ENCODE peak calls at places on chromosomes 6 and 20, in six cellular contexts. One of them, this sample, is unnamed. For H3K4me1, the result is how much of the 10 kb centered on the place peaks cover.

GRCh38 chr6:28742668-28743270 is 181.0 kb downstream of the TRIM27 start:
- DNase-seq in spleen: no peak
- DNase-seq in tibial nerve: no peak
- DNase-seq in upper lobe of left lung: no peak
- DNase-seq in stomach: no peak
- DNase-seq in gastrocnemius medialis: no peak
- DNase-seq in this sample: no peak

GRCh38 chr6:163943647-163944395 is 529.3 kb downstream of the QKI start:
- DNase-seq in spleen: peak
- DNase-seq in tibial nerve: no peak
- DNase-seq in upper lobe of left lung: no peak
- DNase-seq in stomach: no peak
- DNase-seq in gastrocnemius medialis: no peak
- DNase-seq in this sample: no peak

GRCh38 chr20:58228103-58228483 is 360 bp downstream of the ANKRD60 start:
- DNase-seq in spleen: no peak
- DNase-seq in tibial nerve: no peak
- DNase-seq in upper lobe of left lung: no peak
- DNase-seq in stomach: no peak
- DNase-seq in gastrocnemius medialis: no peak
- DNase-seq in this sample: no peak

GRCh38 chr6:137867685-137868509 is 838 bp downstream of the TNFAIP3 start:
- DNase-seq in spleen: peak
- DNase-seq in tibial nerve: no peak
- DNase-seq in upper lobe of left lung: peak
- DNase-seq in stomach: peak
- DNase-seq in gastrocnemius medialis: no peak
- DNase-seq in this sample: peak

GRCh38 chr6:116370328-116370716 is 425 bp upstream of the DSE start:
- DNase-seq in spleen: no peak
- DNase-seq in tibial nerve: no peak
- DNase-seq in upper lobe of left lung: no peak
- DNase-seq in stomach: no peak
- DNase-seq in gastrocnemius medialis: no peak
- DNase-seq in this sample: no peak

GRCh38 chr6:6919173-6919572 is 188.6 kb upstream of the RREB1 start:
- DNase-seq in spleen: no peak
- DNase-seq in tibial nerve: no peak
- DNase-seq in upper lobe of left lung: no peak
- DNase-seq in stomach: no peak
- DNase-seq in gastrocnemius medialis: no peak
- DNase-seq in this sample: no peak

GRCh38 chr20:50980851-50981713 is 22.5 kb downstream of the MOCS3 start:
- DNase-seq in spleen: peak
- DNase-seq in tibial nerve: peak
- DNase-seq in upper lobe of left lung: peak
- DNase-seq in stomach: peak
- DNase-seq in gastrocnemius medialis: no peak
- DNase-seq in this sample: peak

GRCh38 chr6:22448311-22448711 is 121.1 kb upstream of the HDGFL1 start:
- DNase-seq in spleen: no peak
- DNase-seq in tibial nerve: no peak
- DNase-seq in upper lobe of left lung: no peak
- DNase-seq in stomach: no peak
- DNase-seq in gastrocnemius medialis: no peak
- DNase-seq in this sample: no peak

GRCh38 chr20:14259691-14260090 is 77.7 kb downstream of the FLRT3 start:
- DNase-seq in spleen: no peak
- DNase-seq in tibial nerve: no peak
- DNase-seq in upper lobe of left lung: no peak
- DNase-seq in stomach: no peak
- DNase-seq in gastrocnemius medialis: no peak
- DNase-seq in this sample: no peak

GRCh38 chr6:166588691-166589333 is 2.3 kb upstream of the RAMACL start:
- DNase-seq in spleen: peak
- DNase-seq in tibial nerve: no peak
- DNase-seq in upper lobe of left lung: no peak
- DNase-seq in stomach: no peak
- DNase-seq in gastrocnemius medialis: no peak
- DNase-seq in this sample: no peak

GRCh38 chr20:10453241-10453640 is 18.1 kb downstream of the SLX4IP start:
- DNase-seq in spleen: peak
- DNase-seq in tibial nerve: no peak
- DNase-seq in upper lobe of left lung: no peak
- DNase-seq in stomach: no peak
- DNase-seq in gastrocnemius medialis: no peak
- DNase-seq in this sample: no peak

GRCh38 chr20:33693741-33694645 is 7.8 kb upstream of the E2F1 start:
- DNase-seq in spleen: no peak
- DNase-seq in tibial nerve: no peak
- DNase-seq in upper lobe of left lung: peak
- DNase-seq in stomach: no peak
- DNase-seq in gastrocnemius medialis: no peak
- DNase-seq in this sample: no peak

GRCh38 chr6:82237013-82237412 is 10.5 kb downstream of the IBTK start:
- DNase-seq in spleen: no peak
- DNase-seq in tibial nerve: no peak
- DNase-seq in upper lobe of left lung: no peak
- DNase-seq in stomach: no peak
- DNase-seq in gastrocnemius medialis: no peak
- DNase-seq in this sample: no peak

GRCh38 chr6:37699138-37699766 is 1.6 kb upstream of the MDGA1 start:
- DNase-seq in spleen: no peak
- DNase-seq in tibial nerve: no peak
- DNase-seq in upper lobe of left lung: peak
- DNase-seq in stomach: peak
- DNase-seq in gastrocnemius medialis: no peak
- DNase-seq in this sample: peak

GRCh38 chr6:88650029-88650619 is 313.3 kb downstream of the RNGTT start:
- DNase-seq in spleen: no peak
- DNase-seq in tibial nerve: no peak
- DNase-seq in upper lobe of left lung: no peak
- DNase-seq in stomach: no peak
- DNase-seq in gastrocnemius medialis: no peak
- DNase-seq in this sample: no peak

GRCh38 chr6:30091577-30092381 is 16.2 kb upstream of the RNF39 start:
- DNase-seq in spleen: no peak
- DNase-seq in tibial nerve: no peak
- DNase-seq in upper lobe of left lung: no peak
- DNase-seq in stomach: no peak
- DNase-seq in gastrocnemius medialis: no peak
- DNase-seq in this sample: no peak

GRCh38 chr6:112044196-112044595 is 9.7 kb upstream of the CCN6 start:
- DNase-seq in spleen: no peak
- DNase-seq in tibial nerve: no peak
- DNase-seq in upper lobe of left lung: no peak
- DNase-seq in stomach: no peak
- DNase-seq in gastrocnemius medialis: no peak
- DNase-seq in this sample: no peak

GRCh38 chr6:43509984-43510826 is at the start of gene LRRC73:
- DNase-seq in spleen: peak
- DNase-seq in tibial nerve: peak
- DNase-seq in upper lobe of left lung: peak
- DNase-seq in stomach: peak
- DNase-seq in gastrocnemius medialis: peak
- DNase-seq in this sample: peak

GRCh38 chr20:50251992-50252491 is 61.4 kb downstream of the CEBPB start:
- DNase-seq in spleen: no peak
- DNase-seq in tibial nerve: no peak
- DNase-seq in upper lobe of left lung: no peak
- DNase-seq in stomach: no peak
- DNase-seq in gastrocnemius medialis: no peak
- DNase-seq in this sample: no peak

GRCh38 chr6:73798592-73798991 is 102.6 kb downstream of the CD109 start:
- DNase-seq in spleen: no peak
- DNase-seq in tibial nerve: peak
- DNase-seq in upper lobe of left lung: no peak
- DNase-seq in stomach: no peak
- DNase-seq in gastrocnemius medialis: peak
- DNase-seq in this sample: no peak

GRCh38 chr20:16388731-16389130 is 184.5 kb downstream of the KIF16B start:
- DNase-seq in spleen: no peak
- DNase-seq in tibial nerve: no peak
- DNase-seq in upper lobe of left lung: no peak
- DNase-seq in stomach: no peak
- DNase-seq in gastrocnemius medialis: no peak
- DNase-seq in this sample: no peak

DNA sequence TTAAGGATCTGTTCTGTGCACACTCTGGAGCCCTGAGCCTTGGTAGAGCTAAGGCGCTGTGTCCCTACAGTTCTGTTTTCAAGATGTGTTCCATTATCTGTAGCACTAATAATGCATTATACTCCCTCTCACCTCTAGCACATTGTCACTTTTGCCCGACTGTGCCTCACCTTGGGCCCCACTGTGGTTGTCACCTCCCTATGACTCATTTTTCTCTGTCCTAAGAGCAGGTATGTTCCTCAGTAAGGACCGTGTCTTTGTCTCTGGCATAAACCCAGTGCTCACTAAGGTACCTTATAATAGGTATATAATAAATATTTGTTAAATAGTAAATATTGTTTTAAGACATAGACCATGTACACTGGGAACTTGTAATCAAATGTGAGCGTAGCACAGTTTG is 942.5 kb upstream of the CITED2 start:
- DNase-seq in spleen: no peak
- DNase-seq in tibial nerve: no peak
- DNase-seq in upper lobe of left lung: no peak
- DNase-seq in stomach: no peak
- DNase-seq in gastrocnemius medialis: no peak
- DNase-seq in this sample: no peak
- H3K4me1 ChIP-seq in spleen: under half
- H3K4me1 ChIP-seq in tibial nerve: under half
- H3K4me1 ChIP-seq in upper lobe of left lung: under half
- H3K4me1 ChIP-seq in stomach: under half
- H3K4me1 ChIP-seq in gastrocnemius medialis: under half
- H3K4me1 ChIP-seq in this sample: under half

DNA sequence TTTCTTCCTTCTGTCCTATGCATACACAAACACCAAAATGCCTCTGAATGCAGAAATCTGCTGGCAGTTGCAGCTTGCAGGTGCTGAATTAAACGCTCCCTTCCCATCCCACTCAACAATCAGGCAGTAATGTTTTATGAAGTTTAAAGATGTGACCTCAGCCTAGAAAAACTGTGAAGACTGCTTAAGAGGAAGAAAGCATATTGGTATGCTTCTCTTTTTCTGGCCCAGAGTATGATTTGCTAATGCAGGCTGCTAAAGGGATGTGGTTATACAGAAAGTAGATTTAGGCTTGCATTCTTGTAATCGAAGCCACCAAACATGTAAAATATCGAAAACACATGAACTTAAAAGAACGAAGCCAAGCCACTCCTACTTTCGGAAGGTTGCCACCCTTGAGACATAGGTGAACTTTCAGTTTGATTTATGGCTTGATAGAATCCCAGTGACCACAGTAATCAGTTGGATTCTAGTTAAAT is 40.8 kb downstream of the MAP3K5 start:
- DNase-seq in spleen: no peak
- DNase-seq in tibial nerve: no peak
- DNase-seq in upper lobe of left lung: no peak
- DNase-seq in stomach: no peak
- DNase-seq in gastrocnemius medialis: no peak
- DNase-seq in this sample: no peak
- H3K27ac ChIP-seq in spleen: peak
- H3K27ac ChIP-seq in tibial nerve: peak
- H3K27ac ChIP-seq in upper lobe of left lung: no peak
- H3K27ac ChIP-seq in stomach: peak
- H3K27ac ChIP-seq in gastrocnemius medialis: no peak
- H3K27ac ChIP-seq in this sample: peak

GRCh38 chr20:2088904-2089303 is 12.7 kb upstream of the STK35 start:
- DNase-seq in spleen: no peak
- DNase-seq in tibial nerve: no peak
- DNase-seq in upper lobe of left lung: no peak
- DNase-seq in stomach: no peak
- DNase-seq in gastrocnemius medialis: no peak
- DNase-seq in this sample: no peak

GRCh38 chr20:2093883-2094282 is 7.7 kb upstream of the STK35 start:
- DNase-seq in spleen: no peak
- DNase-seq in tibial nerve: no peak
- DNase-seq in upper lobe of left lung: no peak
- DNase-seq in stomach: no peak
- DNase-seq in gastrocnemius medialis: no peak
- DNase-seq in this sample: no peak

GRCh38 chr20:2089447-2089846 is 12.2 kb upstream of the STK35 start:
- DNase-seq in spleen: no peak
- DNase-seq in tibial nerve: no peak
- DNase-seq in upper lobe of left lung: no peak
- DNase-seq in stomach: no peak
- DNase-seq in gastrocnemius medialis: no peak
- DNase-seq in this sample: no peak

DNA sequence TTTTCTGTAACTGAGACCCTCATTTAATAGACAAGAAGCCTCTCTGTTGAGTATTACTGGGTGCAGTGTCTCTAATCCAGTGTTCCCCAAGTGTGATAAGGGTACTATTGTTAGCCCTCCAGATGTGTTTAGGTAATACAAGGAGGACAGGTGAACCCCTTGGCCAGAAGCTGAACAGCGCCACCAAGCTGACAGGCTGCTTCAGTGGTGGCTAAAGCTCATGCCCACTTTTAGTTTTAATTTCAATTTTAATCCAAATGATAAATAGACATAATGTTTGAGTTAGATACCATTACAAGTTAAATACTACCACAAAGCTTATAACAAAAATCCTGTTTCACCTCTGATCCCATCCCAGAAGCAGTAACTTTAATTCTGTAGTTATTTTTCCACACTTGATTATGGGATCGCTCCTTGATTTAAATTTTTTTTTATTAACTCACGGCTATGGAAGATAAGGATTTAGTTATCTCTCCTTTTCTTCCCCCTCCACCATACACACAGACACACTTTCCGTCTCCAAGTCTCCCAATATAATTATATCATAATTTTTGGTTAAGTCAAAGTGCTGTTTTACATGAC is 8.3 kb upstream of the STK35 start:
- DNase-seq in spleen: no peak
- DNase-seq in tibial nerve: no peak
- DNase-seq in upper lobe of left lung: no peak
- DNase-seq in stomach: peak
- DNase-seq in gastrocnemius medialis: no peak
- DNase-seq in this sample: peak
- TF ChIP-seq CTCF in spleen: no peak
- TF ChIP-seq CTCF in tibial nerve: peak
- TF ChIP-seq CTCF in upper lobe of left lung: no peak
- TF ChIP-seq CTCF in stomach: peak
- TF ChIP-seq CTCF in gastrocnemius medialis: no peak
- TF ChIP-seq CTCF in this sample: peak

DNA sequence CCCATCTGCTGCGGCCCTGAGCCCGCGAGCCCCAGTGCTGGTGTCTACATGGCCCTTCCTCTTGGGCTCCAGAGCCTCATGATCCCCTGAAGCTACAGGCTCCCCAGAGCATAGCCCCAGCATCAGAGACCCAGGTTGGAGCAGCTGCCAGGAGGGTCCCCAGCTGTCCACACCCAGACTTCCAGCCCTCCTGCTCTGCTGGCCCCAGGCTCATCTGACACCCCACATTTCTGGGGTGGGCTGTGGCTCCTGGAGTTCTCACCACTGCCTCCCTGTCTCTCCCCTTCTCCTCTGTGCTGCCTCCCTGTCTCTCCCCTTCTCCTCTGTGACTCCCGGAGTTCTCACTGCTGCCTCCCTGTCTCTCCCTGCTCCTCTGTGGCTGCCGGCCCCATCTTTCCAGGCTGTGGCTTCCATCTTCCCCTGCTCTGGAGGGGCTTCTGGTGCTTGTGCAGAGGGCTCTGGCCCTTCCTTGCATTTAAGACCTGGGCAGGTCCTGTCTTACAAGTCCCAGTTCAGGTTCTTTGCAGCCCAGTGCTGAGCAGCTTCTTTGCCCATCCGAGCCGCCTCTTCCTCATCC is 108.1 kb downstream of the ERMARD start:
- DNase-seq in spleen: peak
- DNase-seq in tibial nerve: no peak
- DNase-seq in upper lobe of left lung: no peak
- DNase-seq in stomach: no peak
- DNase-seq in gastrocnemius medialis: no peak
- DNase-seq in this sample: no peak
- H3K4me1 ChIP-seq in spleen: under half
- H3K4me1 ChIP-seq in tibial nerve: under half
- H3K4me1 ChIP-seq in upper lobe of left lung: under half
- H3K4me1 ChIP-seq in stomach: under half
- H3K4me1 ChIP-seq in gastrocnemius medialis: under half
- H3K4me1 ChIP-seq in this sample: under half